ENCODE peak calls at places on chromosomes 13 and 19, in nine cellular contexts. P is dorsolateral prefrontal cortex; G is body of pancreas; Z is psoas muscle; Q is right lobe of liver; W is CD8-positive, alpha-beta T cell; J is osteocyte; L is ovary; I is foreskin fibroblast. V is an unnamed sample.

GRCh38 chr19:10870501-10870954 is 825 bp upstream of the CARM1 start:
- DNase-seq in P (no peak), L (no peak), I (no peak), J (no peak), Z (no peak), G (no peak), Q (no peak), W (no peak), V (no peak)

GRCh38 chr13:87057807-87058520 is 613.2 kb upstream of the SLITRK5 start:
- DNase-seq in P (no peak), G (no peak), Q (no peak), L (no peak), Z (no peak), I (no peak), W (no peak), J (no peak), V (no peak)

GRCh38 chr19:14434157-14434501 is 1.0 kb downstream of the PKN1 start:
- DNase-seq in G (peak; percentile 19), P (no peak), J (no peak), Q (no peak), L (no peak), Z (no peak), I (peak; percentile 31), W (no peak), V (peak; percentile 29)

GRCh38 chr19:17089238-17089637 is 13.7 kb downstream of the MYO9B start:
- DNase-seq in G (no peak), Z (no peak), Q (no peak), W (no peak), I (peak; percentile 82), L (no peak), P (no peak), J (no peak), V (no peak)

GRCh38 chr13:31012285-31013024 is 80.0 kb downstream of the TEX26 start:
- DNase-seq in P (no peak), I (peak; percentile 62), J (no peak), W (no peak), L (no peak), G (no peak), Z (no peak), Q (no peak), V (peak; percentile 26)

GRCh38 chr19:6090634-6091033 is 19.7 kb downstream of the RFX2 start:
- DNase-seq in I (no peak), W (no peak), Z (no peak), Q (no peak), J (no peak), L (no peak), P (no peak), G (no peak), V (no peak)

GRCh38 chr19:639251-640155 is at the start of gene FGF22:
- DNase-seq in Q (peak; percentile 94), Z (peak; percentile 96), I (peak; percentile 95), J (peak; percentile 96), P (peak; percentile 91), G (peak; percentile 94), L (peak; percentile 91), W (peak; percentile 98), V (peak; percentile 90)

GRCh38 chr19:43704002-43704705 is 11.7 kb upstream of the IRGC start:
- DNase-seq in G (no peak), L (no peak), P (no peak), J (no peak), W (no peak), I (no peak), Z (no peak), Q (no peak), V (peak; percentile 51)

GRCh38 chr19:2087621-2088100 is 8.5 kb downstream of the MOB3A start:
- DNase-seq in W (no peak), J (no peak), Q (no peak), Z (no peak), P (no peak), G (no peak), L (no peak), I (no peak), V (no peak)

GRCh38 chr19:52188822-52189744 is 769 bp upstream of the PPP2R1A start:
- DNase-seq in I (peak; percentile 87), P (peak; percentile 54), Z (peak; percentile 79), J (peak; percentile 89), G (no peak), W (no peak), Q (peak; percentile 78), L (no peak), V (peak; percentile 5)

GRCh38 chr13:51764184-51765141 is 39.5 kb downstream of the DHRS12 start:
- DNase-seq in I (peak; percentile 88), P (peak; percentile 73), G (peak; percentile 81), L (no peak), J (no peak), Z (peak; percentile 74), W (peak; percentile 66), Q (no peak), V (peak; percentile 40)

GRCh38 chr19:48926909-48927308 is 6.6 kb upstream of the DHDH start:
- DNase-seq in Q (no peak), J (no peak), Z (peak; percentile 51), P (peak; percentile 87), G (peak; percentile 30), I (peak; percentile 96), W (no peak), L (peak; percentile 39), V (peak; percentile 65)

DNA sequence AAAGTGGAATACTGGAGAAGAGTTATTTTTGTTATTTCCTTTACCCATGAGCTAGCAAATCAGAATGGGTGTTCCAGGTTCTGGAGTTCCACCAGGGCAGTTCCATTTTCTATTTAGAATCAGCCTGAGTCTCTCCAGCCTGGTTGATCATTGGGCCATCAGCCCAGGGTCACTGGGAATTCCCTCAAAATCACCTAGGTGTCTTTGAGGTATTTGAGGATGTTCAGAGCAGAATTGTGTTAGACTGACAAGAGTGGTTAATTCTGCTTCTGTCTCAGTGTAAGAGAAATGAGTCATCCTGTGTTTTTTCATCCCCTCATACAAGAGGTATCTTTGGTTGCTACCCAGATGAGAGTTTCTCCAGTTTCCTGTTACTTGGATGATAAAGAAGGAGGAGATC is 11.7 kb downstream of the ZNF66 start:
- DNase-seq in W (no peak), I (no peak), G (no peak), Q (no peak), L (no peak), J (no peak), Z (no peak), P (no peak), V (no peak)
- TF ChIP-seq CTCF in W (no peak), I (no peak), G (no peak), Q (no peak), L (no peak), J (no peak), Z (no peak), P (no peak), V (no peak)

DNA sequence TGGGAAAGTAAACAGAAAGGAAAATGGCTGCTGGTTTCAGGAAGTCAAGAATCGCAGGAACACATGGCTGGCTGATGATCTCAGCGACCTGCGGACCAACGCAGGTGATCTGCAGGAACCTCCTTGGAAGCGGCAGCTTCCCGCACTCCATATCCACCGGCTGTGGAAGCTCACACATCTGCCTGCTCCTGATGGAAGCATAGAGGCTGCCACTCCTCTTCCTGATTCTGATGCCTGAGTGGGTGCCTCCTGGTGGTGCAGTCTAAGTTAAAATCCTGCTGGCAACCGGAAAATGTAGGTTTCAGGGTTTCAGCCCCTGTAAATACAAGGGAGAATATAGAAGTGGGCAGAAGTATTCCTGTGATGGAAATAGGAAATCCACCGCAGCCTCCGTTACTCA is 75.5 kb downstream of the TNFSF13B start:
- DNase-seq in J (no peak), W (no peak), G (no peak), Z (no peak), I (no peak), P (no peak), Q (no peak), L (no peak), V (no peak)
- TF ChIP-seq CTCF in J (no peak), W (no peak), G (no peak), Z (no peak), I (no peak), P (no peak), Q (no peak), L (no peak), V (no peak)

DNA sequence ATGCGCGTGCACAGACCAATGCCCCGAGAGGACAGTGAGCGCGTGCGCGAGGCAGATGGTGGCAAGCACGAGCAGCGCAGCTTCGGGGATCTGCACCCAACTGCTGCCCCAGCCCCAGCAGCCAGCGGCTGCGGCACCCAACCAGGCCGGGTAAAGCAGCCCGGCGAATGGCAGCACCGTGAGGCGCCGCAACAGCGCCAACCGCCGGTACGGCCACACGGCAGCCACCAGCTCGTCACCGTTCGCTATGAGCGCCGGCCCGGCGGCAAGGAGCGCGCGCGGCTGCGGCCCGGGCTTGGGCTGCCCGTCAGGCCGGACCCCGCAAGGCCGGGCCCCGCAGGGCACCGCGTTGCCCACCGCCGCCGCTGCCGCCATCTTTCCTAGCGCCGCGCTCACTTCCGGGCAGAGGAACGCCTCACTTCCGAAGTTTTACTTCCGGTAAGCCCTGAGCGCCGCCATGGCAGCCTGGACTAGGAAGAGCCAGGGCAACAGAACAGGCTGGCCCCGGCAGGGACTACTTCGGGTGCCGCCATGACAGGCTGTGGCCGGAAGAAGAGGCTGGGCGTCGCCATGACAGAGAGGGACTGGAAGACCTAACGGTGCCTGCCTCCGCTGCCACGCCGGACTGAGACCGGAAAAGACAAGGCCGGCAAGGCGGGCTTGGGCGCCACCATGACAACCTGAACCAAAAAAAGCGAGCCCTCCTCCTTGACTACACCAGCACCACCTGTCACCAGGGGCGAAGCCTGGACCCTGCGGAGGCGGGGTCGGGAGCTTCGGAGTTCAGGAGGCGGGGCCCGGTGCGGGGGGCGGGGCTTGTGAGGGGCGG is at the start of gene ATP13A1:
- DNase-seq in P (peak; percentile 97), Z (peak; percentile 96), Q (peak; percentile 97), J (peak; percentile 98), G (peak; percentile 96), I (peak; percentile 99), L (peak; percentile 96), W (peak; percentile 96), V (peak; percentile 86)
- TF ChIP-seq CTCF in P (peak; percentile 61), Z (peak; percentile 23), Q (no peak), J (peak; percentile 39), G (no peak), I (peak; percentile 1), L (no peak), W (peak; percentile 34), V (no peak)

GRCh38 chr13:54301085-54301484 is 1272.5 kb downstream of the OLFM4 start:
- DNase-seq in L (no peak), P (no peak), G (no peak), Z (no peak), W (no peak), Q (no peak), J (no peak), I (no peak), V (no peak)
- TF ChIP-seq CTCF in L (no peak), P (no peak), G (no peak), Z (no peak), W (no peak), Q (no peak), J (no peak), I (no peak), V (no peak)

GRCh38 chr19:42693760-42694350 is 46.4 kb downstream of the PSG3 start:
- DNase-seq in P (no peak), L (no peak), W (no peak), Z (no peak), I (peak; percentile 76), Q (peak; percentile 20), J (no peak), G (peak; percentile 25), V (peak; percentile 85)
- TF ChIP-seq CTCF in P (peak; percentile 35), L (no peak), W (no peak), Z (no peak), I (peak; percentile 91), Q (peak; percentile 44), J (no peak), G (peak; percentile 53), V (peak; percentile 88)